ENCODE peak calls at places on chromosomes 6 and 20, in five cellular contexts. One of them, this sample, is unnamed.

GRCh38 chr6:3228791-3229565 is 1.5 kb upstream of the TUBB2B start:
- DNase-seq in NCI-H345: peak
- DNase-seq in GM23338: peak
- DNase-seq in Peyer's patch: no peak
- DNase-seq in NCI-H1105: peak
- DNase-seq in this sample: peak

GRCh38 chr6:142621822-142622221 is 320.0 kb downstream of the ADGRG6 start:
- DNase-seq in GM23338: no peak
- DNase-seq in Peyer's patch: no peak
- DNase-seq in NCI-H1105: no peak
- DNase-seq in NCI-H345: no peak
- DNase-seq in this sample: no peak

GRCh38 chr6:351867-352289 is 39.7 kb upstream of the IRF4 start:
- DNase-seq in GM23338: peak
- DNase-seq in NCI-H345: no peak
- DNase-seq in NCI-H1105: no peak
- DNase-seq in Peyer's patch: no peak
- DNase-seq in this sample: no peak

GRCh38 chr6:129317931-129318820 is 391.8 kb downstream of the ARHGAP18 start:
- DNase-seq in Peyer's patch: no peak
- DNase-seq in NCI-H1105: no peak
- DNase-seq in GM23338: peak
- DNase-seq in NCI-H345: no peak
- DNase-seq in this sample: peak

GRCh38 chr6:96836579-96837137 is 619 bp downstream of the GPR63 start:
- DNase-seq in NCI-H345: peak
- DNase-seq in NCI-H1105: no peak
- DNase-seq in Peyer's patch: no peak
- DNase-seq in GM23338: peak
- DNase-seq in this sample: peak

GRCh38 chr6:75334266-75335040 is 49.9 kb upstream of the TMEM30A start:
- DNase-seq in NCI-H345: no peak
- DNase-seq in GM23338: peak
- DNase-seq in Peyer's patch: no peak
- DNase-seq in NCI-H1105: no peak
- DNase-seq in this sample: peak

GRCh38 chr6:111367393-111368088 is 115.5 kb downstream of the REV3L start:
- DNase-seq in NCI-H1105: no peak
- DNase-seq in NCI-H345: no peak
- DNase-seq in Peyer's patch: no peak
- DNase-seq in GM23338: no peak
- DNase-seq in this sample: no peak

GRCh38 chr6:21101694-21102093 is 491.9 kb upstream of the SOX4 start:
- DNase-seq in Peyer's patch: no peak
- DNase-seq in NCI-H345: peak
- DNase-seq in NCI-H1105: no peak
- DNase-seq in GM23338: no peak
- DNase-seq in this sample: no peak

GRCh38 chr20:36298061-36298460 is 8.1 kb upstream of the DLGAP4 start:
- DNase-seq in NCI-H1105: no peak
- DNase-seq in Peyer's patch: no peak
- DNase-seq in GM23338: no peak
- DNase-seq in NCI-H345: no peak
- DNase-seq in this sample: no peak

GRCh38 chr6:3159805-3160781 is 2.7 kb upstream of the TUBB2A start:
- DNase-seq in Peyer's patch: peak
- DNase-seq in NCI-H1105: no peak
- DNase-seq in GM23338: peak
- DNase-seq in NCI-H345: peak
- DNase-seq in this sample: peak

GRCh38 chr6:163354085-163354484 is 60.4 kb upstream of the QKI start:
- DNase-seq in GM23338: no peak
- DNase-seq in NCI-H1105: no peak
- DNase-seq in Peyer's patch: no peak
- DNase-seq in NCI-H345: no peak
- DNase-seq in this sample: no peak

GRCh38 chr20:1313236-1313964 is 15.5 kb downstream of the SDCBP2 start:
- DNase-seq in NCI-H345: peak
- DNase-seq in NCI-H1105: peak
- DNase-seq in GM23338: peak
- DNase-seq in Peyer's patch: peak
- DNase-seq in this sample: peak

GRCh38 chr6:1708820-1709612 is 99.3 kb downstream of the FOXC1 start:
- DNase-seq in Peyer's patch: no peak
- DNase-seq in NCI-H345: no peak
- DNase-seq in NCI-H1105: no peak
- DNase-seq in GM23338: no peak
- DNase-seq in this sample: no peak

GRCh38 chr20:57762531-57763234 is 52.9 kb upstream of the PMEPA1 start:
- DNase-seq in GM23338: no peak
- DNase-seq in Peyer's patch: no peak
- DNase-seq in NCI-H1105: no peak
- DNase-seq in NCI-H345: no peak
- DNase-seq in this sample: no peak

GRCh38 chr20:48350291-48350988 is 477.4 kb downstream of the PREX1 start:
- DNase-seq in Peyer's patch: no peak
- DNase-seq in GM23338: peak
- DNase-seq in NCI-H1105: no peak
- DNase-seq in NCI-H345: no peak
- DNase-seq in this sample: peak

GRCh38 chr6:166736606-166737005 is 109.6 kb upstream of the RPS6KA2 start:
- DNase-seq in NCI-H345: no peak
- DNase-seq in NCI-H1105: no peak
- DNase-seq in Peyer's patch: no peak
- DNase-seq in GM23338: no peak
- DNase-seq in this sample: no peak

GRCh38 chr20:46346770-46347169 is 38.5 kb upstream of the CDH22 start:
- DNase-seq in NCI-H1105: no peak
- DNase-seq in Peyer's patch: no peak
- DNase-seq in GM23338: no peak
- DNase-seq in NCI-H345: no peak
- DNase-seq in this sample: no peak

GRCh38 chr6:28809947-28810654 is 113.7 kb downstream of the TRIM27 start:
- DNase-seq in GM23338: peak
- DNase-seq in NCI-H1105: peak
- DNase-seq in Peyer's patch: no peak
- DNase-seq in NCI-H345: no peak
- DNase-seq in this sample: peak

GRCh38 chr20:53914861-53915458 is 155.4 kb downstream of the BCAS1 start:
- DNase-seq in NCI-H345: no peak
- DNase-seq in GM23338: peak
- DNase-seq in Peyer's patch: peak
- DNase-seq in NCI-H1105: no peak
- DNase-seq in this sample: peak

GRCh38 chr6:20554817-20555216 is 20.6 kb downstream of the CDKAL1 start:
- DNase-seq in GM23338: no peak
- DNase-seq in NCI-H1105: no peak
- DNase-seq in NCI-H345: no peak
- DNase-seq in Peyer's patch: no peak
- DNase-seq in this sample: no peak

GRCh38 chr6:34414999-34415858 is 10.6 kb downstream of the RPS10 start:
- DNase-seq in NCI-H345: no peak
- DNase-seq in Peyer's patch: peak
- DNase-seq in GM23338: peak
- DNase-seq in NCI-H1105: peak
- DNase-seq in this sample: no peak

GRCh38 chr20:62061851-62062418 is 3.7 kb downstream of the TAF4 start:
- DNase-seq in GM23338: no peak
- DNase-seq in NCI-H345: no peak
- DNase-seq in Peyer's patch: peak
- DNase-seq in NCI-H1105: no peak
- DNase-seq in this sample: no peak

GRCh38 chr6:79167931-79168694 is 66.4 kb downstream of the HMGN3 start:
- DNase-seq in Peyer's patch: no peak
- DNase-seq in NCI-H345: no peak
- DNase-seq in NCI-H1105: no peak
- DNase-seq in GM23338: no peak
- DNase-seq in this sample: no peak

GRCh38 chr6:35397806-35398418 is 54.2 kb upstream of the FANCE start:
- DNase-seq in Peyer's patch: no peak
- DNase-seq in NCI-H1105: no peak
- DNase-seq in GM23338: peak
- DNase-seq in NCI-H345: no peak
- DNase-seq in this sample: no peak

GRCh38 chr6:132919476-132919875 is 105.1 kb downstream of the RPS12 start:
- DNase-seq in Peyer's patch: peak
- DNase-seq in NCI-H345: no peak
- DNase-seq in GM23338: peak
- DNase-seq in NCI-H1105: no peak
- DNase-seq in this sample: no peak

GRCh38 chr6:93562566-93562965 is 143.2 kb upstream of the EPHA7 start:
- DNase-seq in GM23338: no peak
- DNase-seq in NCI-H1105: no peak
- DNase-seq in Peyer's patch: no peak
- DNase-seq in NCI-H345: no peak
- DNase-seq in this sample: no peak

GRCh38 chr20:39108746-39109145 is 146.6 kb downstream of the DHX35 start:
- DNase-seq in GM23338: no peak
- DNase-seq in Peyer's patch: no peak
- DNase-seq in NCI-H1105: no peak
- DNase-seq in NCI-H345: no peak
- DNase-seq in this sample: no peak

GRCh38 chr6:155660243-155660977 is 204.8 kb upstream of the NOX3 start:
- DNase-seq in NCI-H345: no peak
- DNase-seq in GM23338: no peak
- DNase-seq in NCI-H1105: no peak
- DNase-seq in Peyer's patch: no peak
- DNase-seq in this sample: no peak

GRCh38 chr20:54044156-54044555 is 26.2 kb downstream of the BCAS1 start:
- DNase-seq in GM23338: no peak
- DNase-seq in NCI-H1105: no peak
- DNase-seq in NCI-H345: no peak
- DNase-seq in Peyer's patch: no peak
- DNase-seq in this sample: no peak

GRCh38 chr6:153038378-153038777 is 35.9 kb upstream of the MTRF1L start:
- DNase-seq in GM23338: no peak
- DNase-seq in Peyer's patch: no peak
- DNase-seq in NCI-H1105: no peak
- DNase-seq in NCI-H345: no peak
- DNase-seq in this sample: no peak

GRCh38 chr20:31915491-31916280 is 36.2 kb downstream of the PDRG1 start:
- DNase-seq in GM23338: no peak
- DNase-seq in NCI-H1105: no peak
- DNase-seq in Peyer's patch: no peak
- DNase-seq in NCI-H345: no peak
- DNase-seq in this sample: no peak

GRCh38 chr20:2879148-2879547 is 5.9 kb downstream of the PTPRA start:
- DNase-seq in Peyer's patch: no peak
- DNase-seq in NCI-H1105: no peak
- DNase-seq in GM23338: no peak
- DNase-seq in NCI-H345: no peak
- DNase-seq in this sample: no peak

GRCh38 chr6:37168809-37169457 is 1.0 kb upstream of the PIM1 start:
- DNase-seq in GM23338: peak
- DNase-seq in NCI-H1105: peak
- DNase-seq in NCI-H345: peak
- DNase-seq in Peyer's patch: no peak
- DNase-seq in this sample: no peak

GRCh38 chr6:33915134-33915533 is 111.3 kb upstream of the MLN start:
- DNase-seq in NCI-H345: no peak
- DNase-seq in NCI-H1105: no peak
- DNase-seq in GM23338: no peak
- DNase-seq in Peyer's patch: peak
- DNase-seq in this sample: no peak

GRCh38 chr20:29300579-29301551 is 1956.6 kb upstream of the DEFB115 start:
- DNase-seq in NCI-H1105: no peak
- DNase-seq in NCI-H345: no peak
- DNase-seq in Peyer's patch: no peak
- DNase-seq in GM23338: no peak
- DNase-seq in this sample: no peak

GRCh38 chr6:68279793-68280557 is 355.1 kb upstream of the ADGRB3 start:
- DNase-seq in NCI-H345: no peak
- DNase-seq in GM23338: no peak
- DNase-seq in Peyer's patch: no peak
- DNase-seq in NCI-H1105: no peak
- DNase-seq in this sample: no peak

GRCh38 chr20:39849664-39850063 is 839.4 kb downstream of the MAFB start:
- DNase-seq in GM23338: no peak
- DNase-seq in Peyer's patch: peak
- DNase-seq in NCI-H345: no peak
- DNase-seq in NCI-H1105: no peak
- DNase-seq in this sample: no peak

GRCh38 chr6:168387426-168387825 is 53.6 kb upstream of the SMOC2 start:
- DNase-seq in Peyer's patch: no peak
- DNase-seq in GM23338: no peak
- DNase-seq in NCI-H1105: no peak
- DNase-seq in NCI-H345: no peak
- DNase-seq in this sample: no peak

GRCh38 chr6:136487746-136488145 is 62.5 kb downstream of the MAP7 start:
- DNase-seq in GM23338: no peak
- DNase-seq in Peyer's patch: no peak
- DNase-seq in NCI-H345: no peak
- DNase-seq in NCI-H1105: no peak
- DNase-seq in this sample: no peak

This sample was measured in neural progenitor cell.